ENCODE peak calls at places on chromosomes 6 and 20, in four cellular contexts. H is activated T-cell treated with anti-CD3 and anti-CD28 coated beads, Interleukin-2, amount 50 U/mL, for 4 hours; D is cardiac muscle cell; P is upper lobe of right lung. C is an unnamed sample.

GRCh38 chr6:125114248-125114858 is 39.2 kb upstream of the TPD52L1 start:
- DNase-seq in H (peak), D (peak), P (no peak), C (peak)

GRCh38 chr6:163893609-163894189 is 479.2 kb downstream of the QKI start:
- DNase-seq in H (no peak), D (no peak), P (no peak), C (no peak)

GRCh38 chr20:37311710-37312355 is 22.4 kb downstream of the MANBAL start:
- DNase-seq in H (no peak), D (no peak), P (no peak), C (no peak)

GRCh38 chr20:59144179-59144830 is 19.3 kb upstream of the ZNF831 start:
- DNase-seq in H (peak), D (no peak), P (no peak), C (no peak)

GRCh38 chr20:8330785-8331699 is 199.0 kb downstream of the PLCB1 start:
- DNase-seq in H (no peak), D (peak), P (no peak), C (no peak)

GRCh38 chr20:50804453-50805348 is 9.8 kb downstream of the BCAS4 start:
- DNase-seq in H (no peak), D (no peak), P (no peak), C (no peak)

GRCh38 chr6:166957087-166957804 is 896 bp upstream of the RNASET2 start:
- DNase-seq in H (peak), D (peak), P (peak), C (peak)

GRCh38 chr6:144397141-144397540 is 112.0 kb downstream of the UTRN start:
- DNase-seq in H (no peak), D (no peak), P (no peak), C (no peak)

GRCh38 chr6:146915671-146916127 is 288.5 kb upstream of the STXBP5 start:
- DNase-seq in H (no peak), D (peak), P (no peak), C (no peak)

GRCh38 chr6:107083047-107083768 is 32.1 kb downstream of the BEND3 start:
- DNase-seq in H (no peak), D (no peak), P (no peak), C (no peak)

GRCh38 chr6:169990095-169991030 is 238.9 kb downstream of the ERMARD start:
- DNase-seq in H (no peak), D (no peak), P (peak), C (peak)

GRCh38 chr20:58023781-58024180 is 204.7 kb downstream of the ANKRD60 start:
- DNase-seq in H (no peak), D (no peak), P (no peak), C (no peak)

GRCh38 chr20:11350126-11351005 is 567.3 kb upstream of the BTBD3 start:
- DNase-seq in H (no peak), D (peak), P (no peak), C (no peak)

GRCh38 chr6:168225471-168225901 is 94.1 kb downstream of the DACT2 start:
- DNase-seq in H (no peak), D (peak), P (no peak), C (no peak)

GRCh38 chr6:131061771-131062160 is 1.3 kb downstream of the EPB41L2 start:
- DNase-seq in H (no peak), D (peak), P (no peak), C (no peak)

GRCh38 chr6:170074435-170074834 is 216.4 kb downstream of the DLL1 start:
- DNase-seq in H (no peak), D (no peak), P (no peak), C (no peak)

GRCh38 chr6:6724319-6725119 is 136.0 kb downstream of the LY86 start:
- DNase-seq in H (peak), D (peak), P (peak), C (peak)

GRCh38 chr6:13006578-13007300 is 290.2 kb downstream of the PHACTR1 start:
- DNase-seq in H (no peak), D (peak), P (no peak), C (no peak)

GRCh38 chr20:57038608-57039440 is 227.6 kb downstream of the BMP7 start:
- DNase-seq in H (no peak), D (no peak), P (no peak), C (no peak)

GRCh38 chr20:1863296-1863695 is 31.9 kb upstream of the SIRPA start:
- DNase-seq in H (no peak), D (no peak), P (no peak), C (no peak)

GRCh38 chr6:12371641-12372146 is 81.5 kb downstream of the EDN1 start:
- DNase-seq in H (no peak), D (no peak), P (no peak), C (no peak)

GRCh38 chr6:131946404-131946991 is 4.7 kb downstream of the CCN2 start:
- DNase-seq in H (no peak), D (peak), P (no peak), C (no peak)

GRCh38 chr6:119484598-119484997 is 135.0 kb upstream of the MAN1A1 start:
- DNase-seq in H (no peak), D (peak), P (no peak), C (peak)

GRCh38 chr6:38714239-38715015 is 684 bp upstream of the DNAH8 start:
- DNase-seq in H (no peak), D (no peak), P (no peak), C (no peak)

GRCh38 chr6:130928993-130929678 is 101.9 kb downstream of the SMLR1 start:
- DNase-seq in H (no peak), D (peak), P (no peak), C (no peak)

GRCh38 chr6:47535316-47536046 is 57.9 kb downstream of the CD2AP start:
- DNase-seq in H (no peak), D (peak), P (no peak), C (no peak)

GRCh38 chr6:168148231-168148849 is 69.3 kb upstream of the FRMD1 start:
- DNase-seq in H (no peak), D (no peak), P (no peak), C (no peak)

GRCh38 chr6:94372229-94372628 is 952.9 kb upstream of the EPHA7 start:
- DNase-seq in H (no peak), D (no peak), P (no peak), C (no peak)

GRCh38 chr6:1244278-1244677 is 67.6 kb upstream of the FOXQ1 start:
- DNase-seq in H (no peak), D (no peak), P (no peak), C (no peak)

GRCh38 chr6:161422710-161423109 is 148.8 kb upstream of the AGPAT4 start:
- DNase-seq in H (no peak), D (no peak), P (no peak), C (no peak)

GRCh38 chr6:67889682-67889995 is 745.4 kb upstream of the ADGRB3 start:
- DNase-seq in H (no peak), D (no peak), P (no peak), C (no peak)

GRCh38 chr6:129183681-129184216 is 300.8 kb downstream of the LAMA2 start:
- DNase-seq in H (no peak), D (peak), P (no peak), C (no peak)

GRCh38 chr6:119978274-119978889 is 628.8 kb upstream of the MAN1A1 start:
- DNase-seq in H (no peak), D (peak), P (no peak), C (peak)

GRCh38 chr6:70601014-70601413 is 34.3 kb downstream of the SDHAF4 start:
- DNase-seq in H (no peak), D (no peak), P (no peak), C (no peak)

GRCh38 chr6:1678966-1679690 is 69.4 kb downstream of the FOXC1 start:
- DNase-seq in H (no peak), D (peak), P (no peak), C (no peak)

C was measured in body of pancreas.